ENCODE peak calls at places on chromosomes 2 and 18, in five cellular contexts. One of them, this sample, is unnamed.

GRCh38 chr18:9914334-9914583 is 443 bp downstream of the VAPA start:
- DNase-seq in fibroblast of mammary gland: no peak
- DNase-seq in cardiac fibroblast: no peak
- DNase-seq in fibroblast of lung: no peak
- DNase-seq in astrocyte of the spinal cord: no peak
- DNase-seq in this sample: no peak

GRCh38 chr18:9683418-9684396 is 24.4 kb upstream of the RAB31 start:
- DNase-seq in cardiac fibroblast: peak
- DNase-seq in astrocyte of the spinal cord: peak
- DNase-seq in fibroblast of mammary gland: peak
- DNase-seq in fibroblast of lung: peak
- DNase-seq in this sample: peak

GRCh38 chr2:16263241-16263890 is 323.0 kb downstream of the MYCN start:
- DNase-seq in cardiac fibroblast: no peak
- DNase-seq in astrocyte of the spinal cord: no peak
- DNase-seq in fibroblast of lung: no peak
- DNase-seq in fibroblast of mammary gland: no peak
- DNase-seq in this sample: no peak

GRCh38 chr2:195451160-195451559 is 205.9 kb upstream of the SLC39A10 start:
- DNase-seq in fibroblast of mammary gland: peak
- DNase-seq in astrocyte of the spinal cord: no peak
- DNase-seq in fibroblast of lung: peak
- DNase-seq in cardiac fibroblast: no peak
- DNase-seq in this sample: no peak

GRCh38 chr2:96816836-96817702 is 1.0 kb downstream of the CNNM3 start:
- DNase-seq in cardiac fibroblast: peak
- DNase-seq in fibroblast of mammary gland: peak
- DNase-seq in fibroblast of lung: peak
- DNase-seq in astrocyte of the spinal cord: peak
- DNase-seq in this sample: peak

GRCh38 chr2:54757496-54757895 is 34.0 kb downstream of the EML6 start:
- DNase-seq in cardiac fibroblast: peak
- DNase-seq in astrocyte of the spinal cord: peak
- DNase-seq in fibroblast of mammary gland: peak
- DNase-seq in fibroblast of lung: no peak
- DNase-seq in this sample: no peak

GRCh38 chr2:46164581-46165301 is 132.5 kb upstream of the EPAS1 start:
- DNase-seq in astrocyte of the spinal cord: peak
- DNase-seq in cardiac fibroblast: peak
- DNase-seq in fibroblast of lung: peak
- DNase-seq in fibroblast of mammary gland: peak
- DNase-seq in this sample: peak

GRCh38 chr2:177692042-177692823 is 299.7 kb downstream of the AGPS start:
- DNase-seq in fibroblast of lung: no peak
- DNase-seq in astrocyte of the spinal cord: no peak
- DNase-seq in fibroblast of mammary gland: no peak
- DNase-seq in cardiac fibroblast: no peak
- DNase-seq in this sample: peak

GRCh38 chr2:26274058-26274613 is 29.4 kb downstream of the HADHB start:
- DNase-seq in astrocyte of the spinal cord: peak
- DNase-seq in cardiac fibroblast: peak
- DNase-seq in fibroblast of mammary gland: peak
- DNase-seq in fibroblast of lung: peak
- DNase-seq in this sample: peak

GRCh38 chr2:6784299-6784698 is 81.4 kb downstream of the CMPK2 start:
- DNase-seq in astrocyte of the spinal cord: no peak
- DNase-seq in fibroblast of lung: no peak
- DNase-seq in cardiac fibroblast: no peak
- DNase-seq in fibroblast of mammary gland: no peak
- DNase-seq in this sample: peak

GRCh38 chr2:31969178-31969577 is 41.6 kb downstream of the MEMO1 start:
- DNase-seq in fibroblast of mammary gland: no peak
- DNase-seq in fibroblast of lung: no peak
- DNase-seq in cardiac fibroblast: no peak
- DNase-seq in astrocyte of the spinal cord: no peak
- DNase-seq in this sample: no peak

GRCh38 chr2:168583710-168584521 is 127.8 kb downstream of the CERS6 start:
- DNase-seq in fibroblast of mammary gland: peak
- DNase-seq in fibroblast of lung: peak
- DNase-seq in astrocyte of the spinal cord: peak
- DNase-seq in cardiac fibroblast: peak
- DNase-seq in this sample: peak

DNA sequence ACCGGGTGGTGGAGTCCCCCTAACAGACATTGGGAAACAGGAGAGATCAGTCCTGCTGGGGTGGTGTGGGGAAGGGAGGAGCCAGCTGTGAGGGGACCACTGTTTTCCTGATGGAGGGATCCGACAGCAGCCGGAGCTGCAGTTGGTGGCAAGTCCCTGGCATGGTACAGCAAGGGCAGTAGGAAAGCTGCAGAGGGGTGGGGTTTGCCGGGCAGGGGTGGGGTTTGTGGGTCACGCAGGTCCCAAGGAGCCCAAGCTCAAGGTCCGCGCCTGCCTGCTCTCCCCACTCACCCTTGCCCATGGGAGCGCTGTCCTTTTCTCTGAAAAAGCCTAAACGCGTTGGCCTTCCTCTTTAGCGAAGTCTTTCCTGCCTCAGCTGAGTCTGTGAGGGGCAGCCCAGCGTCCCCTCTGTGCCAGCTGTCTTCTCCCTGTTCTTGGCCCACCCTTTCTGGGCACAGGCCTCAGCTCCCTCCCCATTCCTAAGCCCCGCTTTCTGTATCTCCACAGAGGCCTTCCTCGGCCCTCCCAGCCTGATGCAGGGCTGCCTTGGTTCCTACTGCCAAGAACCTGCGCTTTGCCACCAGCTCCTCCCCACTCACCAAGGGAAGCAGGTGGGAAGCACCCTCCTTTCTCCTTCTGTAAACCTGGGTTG is 29.3 kb upstream of the INHBB start:
- DNase-seq in astrocyte of the spinal cord: no peak
- DNase-seq in fibroblast of lung: no peak
- DNase-seq in cardiac fibroblast: no peak
- DNase-seq in fibroblast of mammary gland: no peak
- DNase-seq in this sample: no peak
- TF ChIP-seq CTCF in astrocyte of the spinal cord: no peak
- TF ChIP-seq CTCF in fibroblast of lung: no peak
- TF ChIP-seq CTCF in cardiac fibroblast: no peak
- TF ChIP-seq CTCF in fibroblast of mammary gland: no peak
- TF ChIP-seq CTCF in this sample: no peak

DNA sequence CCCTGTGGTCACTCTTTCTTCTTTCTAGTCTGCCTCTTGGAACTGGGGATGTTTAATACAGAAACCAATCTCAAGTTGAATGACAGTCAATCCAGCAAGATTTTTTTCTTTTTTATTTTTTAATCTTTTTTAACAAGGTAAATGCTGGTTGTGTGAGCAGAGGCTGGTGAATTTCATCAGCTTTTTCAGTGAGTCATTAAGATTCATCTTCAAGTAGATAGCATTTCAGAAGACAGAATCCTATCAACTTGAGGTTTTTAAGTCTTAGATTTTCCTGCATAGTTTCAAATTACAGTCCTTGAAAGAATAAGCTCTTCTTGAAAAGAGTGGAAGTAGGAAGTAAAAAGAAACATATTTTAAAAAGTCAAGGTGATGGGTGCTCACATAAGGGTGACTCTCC is 12.4 kb downstream of the SLC8A1 start:
- DNase-seq in cardiac fibroblast: peak
- DNase-seq in astrocyte of the spinal cord: peak
- DNase-seq in fibroblast of lung: peak
- DNase-seq in fibroblast of mammary gland: peak
- DNase-seq in this sample: no peak
- TF ChIP-seq CTCF in cardiac fibroblast: no peak
- TF ChIP-seq CTCF in astrocyte of the spinal cord: no peak
- TF ChIP-seq CTCF in fibroblast of lung: no peak
- TF ChIP-seq CTCF in fibroblast of mammary gland: no peak
- TF ChIP-seq CTCF in this sample: no peak

GRCh38 chr2:18659891-18660290 is 70.5 kb upstream of the NT5C1B start:
- DNase-seq in fibroblast of lung: no peak
- DNase-seq in astrocyte of the spinal cord: no peak
- DNase-seq in fibroblast of mammary gland: no peak
- DNase-seq in cardiac fibroblast: no peak
- DNase-seq in this sample: no peak

GRCh38 chr2:18663861-18664260 is 74.5 kb upstream of the NT5C1B start:
- DNase-seq in astrocyte of the spinal cord: no peak
- DNase-seq in fibroblast of lung: no peak
- DNase-seq in cardiac fibroblast: no peak
- DNase-seq in fibroblast of mammary gland: no peak
- DNase-seq in this sample: no peak

GRCh38 chr2:18664421-18664820 is 75.1 kb upstream of the NT5C1B start:
- DNase-seq in fibroblast of mammary gland: no peak
- DNase-seq in cardiac fibroblast: no peak
- DNase-seq in fibroblast of lung: no peak
- DNase-seq in astrocyte of the spinal cord: no peak
- DNase-seq in this sample: no peak

DNA sequence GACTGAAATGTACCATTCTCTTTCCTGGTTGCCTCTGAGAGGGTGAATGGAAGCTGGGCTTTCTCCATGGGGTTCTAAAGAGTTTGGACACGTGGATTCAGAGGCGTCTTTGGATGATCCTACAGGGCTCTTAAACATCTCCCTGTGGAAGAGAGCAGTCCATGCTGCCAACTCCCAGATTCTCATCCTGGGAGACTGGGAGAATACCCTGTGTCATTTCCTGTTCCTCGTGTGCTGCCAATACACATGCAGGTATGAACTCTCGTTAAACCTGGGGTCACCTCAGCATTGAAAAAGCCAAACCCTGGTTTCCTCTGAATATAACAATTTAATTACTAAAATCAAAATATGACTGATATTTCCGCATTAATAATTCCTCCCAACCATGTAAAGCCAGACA is 73.3 kb upstream of the NT5C1B start:
- DNase-seq in astrocyte of the spinal cord: no peak
- DNase-seq in cardiac fibroblast: peak
- DNase-seq in fibroblast of lung: no peak
- DNase-seq in fibroblast of mammary gland: peak
- DNase-seq in this sample: peak
- TF ChIP-seq CTCF in astrocyte of the spinal cord: no peak
- TF ChIP-seq CTCF in cardiac fibroblast: no peak
- TF ChIP-seq CTCF in fibroblast of lung: no peak
- TF ChIP-seq CTCF in fibroblast of mammary gland: no peak
- TF ChIP-seq CTCF in this sample: no peak

DNA sequence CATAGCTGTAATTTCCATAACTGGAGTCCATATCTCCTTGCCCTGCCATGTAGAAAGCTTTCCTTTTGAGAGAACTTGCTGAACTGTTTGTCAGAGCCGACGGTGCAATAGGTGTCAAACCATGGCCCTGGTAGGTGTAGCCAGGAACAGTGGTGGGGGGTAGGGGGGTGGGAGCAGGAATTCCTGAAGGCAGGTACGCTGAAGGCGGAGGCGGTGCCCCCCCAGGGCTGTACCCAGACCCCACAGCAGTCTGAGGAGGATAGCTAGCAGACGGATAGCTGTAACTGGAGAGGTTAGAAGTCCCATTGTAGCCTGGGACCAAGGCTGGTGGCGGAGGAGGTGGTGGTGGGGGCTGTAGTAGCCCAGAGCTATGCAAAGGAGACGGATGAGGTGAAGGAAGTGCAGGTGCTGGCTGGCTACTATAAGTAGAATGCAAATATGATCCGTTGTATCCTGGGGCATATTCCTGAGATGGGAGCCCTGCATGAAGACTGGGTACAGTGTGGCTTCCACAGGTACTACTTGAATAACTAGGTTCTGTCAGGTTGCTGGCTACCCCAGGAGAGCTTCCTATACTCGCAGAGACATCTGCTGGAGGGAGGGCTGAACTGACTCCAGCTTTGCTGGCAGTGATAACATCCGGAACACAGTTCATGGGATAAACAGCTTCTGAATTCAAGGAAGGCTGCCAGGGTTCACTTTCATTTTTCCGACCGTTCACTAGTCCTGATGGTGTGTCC is 124.8 kb downstream of the FIGN start:
- DNase-seq in fibroblast of lung: no peak
- DNase-seq in cardiac fibroblast: no peak
- DNase-seq in astrocyte of the spinal cord: no peak
- DNase-seq in fibroblast of mammary gland: peak
- DNase-seq in this sample: no peak
- TF ChIP-seq CTCF in fibroblast of lung: no peak
- TF ChIP-seq CTCF in cardiac fibroblast: no peak
- TF ChIP-seq CTCF in astrocyte of the spinal cord: no peak
- TF ChIP-seq CTCF in fibroblast of mammary gland: peak
- TF ChIP-seq CTCF in this sample: no peak

GRCh38 chr2:84946204-84947009 is 24.6 kb upstream of the KCMF1 start:
- DNase-seq in fibroblast of lung: no peak
- DNase-seq in astrocyte of the spinal cord: peak
- DNase-seq in cardiac fibroblast: peak
- DNase-seq in fibroblast of mammary gland: peak
- DNase-seq in this sample: peak
- TF ChIP-seq CTCF in fibroblast of lung: no peak
- TF ChIP-seq CTCF in astrocyte of the spinal cord: no peak
- TF ChIP-seq CTCF in cardiac fibroblast: no peak
- TF ChIP-seq CTCF in fibroblast of mammary gland: no peak
- TF ChIP-seq CTCF in this sample: no peak

GRCh38 chr2:238771193-238771592 is 76.7 kb upstream of the TWIST2 start:
- DNase-seq in cardiac fibroblast: peak
- DNase-seq in fibroblast of lung: peak
- DNase-seq in astrocyte of the spinal cord: peak
- DNase-seq in fibroblast of mammary gland: peak
- DNase-seq in this sample: peak
- TF ChIP-seq CTCF in cardiac fibroblast: peak
- TF ChIP-seq CTCF in fibroblast of lung: peak
- TF ChIP-seq CTCF in astrocyte of the spinal cord: peak
- TF ChIP-seq CTCF in fibroblast of mammary gland: peak
- TF ChIP-seq CTCF in this sample: no peak

GRCh38 chr2:202067589-202067988 is 5.5 kb upstream of the KIAA2012 start:
- DNase-seq in astrocyte of the spinal cord: no peak
- DNase-seq in cardiac fibroblast: no peak
- DNase-seq in fibroblast of mammary gland: no peak
- DNase-seq in fibroblast of lung: no peak
- DNase-seq in this sample: no peak

GRCh38 chr2:202069189-202070050 is 3.6 kb upstream of the KIAA2012 start:
- DNase-seq in astrocyte of the spinal cord: no peak
- DNase-seq in fibroblast of mammary gland: no peak
- DNase-seq in fibroblast of lung: no peak
- DNase-seq in cardiac fibroblast: no peak
- DNase-seq in this sample: no peak

GRCh38 chr2:202071107-202071506 is 1.9 kb upstream of the KIAA2012 start:
- DNase-seq in fibroblast of mammary gland: no peak
- DNase-seq in astrocyte of the spinal cord: no peak
- DNase-seq in cardiac fibroblast: no peak
- DNase-seq in fibroblast of lung: no peak
- DNase-seq in this sample: no peak

GRCh38 chr2:202072737-202073396 is at the start of gene KIAA2012:
- DNase-seq in astrocyte of the spinal cord: no peak
- DNase-seq in cardiac fibroblast: no peak
- DNase-seq in fibroblast of mammary gland: no peak
- DNase-seq in fibroblast of lung: no peak
- DNase-seq in this sample: no peak

DNA sequence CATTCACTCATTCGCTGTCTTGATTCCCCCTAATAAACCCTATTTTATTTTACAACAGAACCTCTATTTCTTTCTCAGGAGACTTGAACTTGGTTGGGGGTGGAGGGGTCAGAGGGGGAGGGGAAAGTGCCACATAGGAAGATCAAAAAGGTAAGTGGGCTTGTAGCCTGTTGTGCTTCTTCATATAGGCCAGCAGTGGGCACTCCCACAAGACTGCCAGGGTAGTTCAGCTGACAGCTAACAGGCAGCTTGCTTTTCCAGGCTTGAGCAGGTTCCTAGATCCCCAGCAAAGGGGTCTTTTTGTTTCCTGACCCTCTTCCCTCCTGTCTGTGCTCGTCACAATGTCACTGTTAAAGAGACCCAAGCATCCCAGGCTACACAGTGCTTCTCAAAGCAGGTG is 829 bp upstream of the KIAA2012 start:
- DNase-seq in fibroblast of lung: peak
- DNase-seq in fibroblast of mammary gland: no peak
- DNase-seq in astrocyte of the spinal cord: no peak
- DNase-seq in cardiac fibroblast: no peak
- DNase-seq in this sample: no peak
- TF ChIP-seq CTCF in fibroblast of lung: peak
- TF ChIP-seq CTCF in fibroblast of mammary gland: peak
- TF ChIP-seq CTCF in astrocyte of the spinal cord: peak
- TF ChIP-seq CTCF in cardiac fibroblast: peak
- TF ChIP-seq CTCF in this sample: no peak

This sample was measured in MCF 10A.